ENCODE peak calls at places on chromosome 4, in five cellular contexts. A is AG04450; T is cardiac fibroblast; G is esophagus squamous epithelium; V is CD8-positive, alpha-beta T cell. F is an unnamed sample.

GRCh38 chr4:148998719-148999118 is 556.5 kb upstream of the NR3C2 start:
- DNase-seq in A (peak; percentile 2), T (peak; percentile 25), G (no peak), V (no peak), F (no peak)

GRCh38 chr4:41297832-41298231 is 41.1 kb downstream of the UCHL1 start:
- DNase-seq in A (no peak), T (peak; percentile 10), G (no peak), V (no peak), F (no peak)

GRCh38 chr4:1215347-1216075 is 33.4 kb downstream of the CTBP1 start:
- DNase-seq in A (no peak), T (no peak), G (no peak), V (no peak), F (no peak)

GRCh38 chr4:124768596-124768995 is 56.1 kb upstream of the ANKRD50 start:
- DNase-seq in A (no peak), T (peak; percentile 53), G (no peak), V (no peak), F (peak; percentile 25)

GRCh38 chr4:139595989-139596679 is 40.1 kb upstream of the SETD7 start:
- DNase-seq in A (no peak), T (peak; percentile 82), G (no peak), V (no peak), F (no peak)

GRCh38 chr4:152304220-152304619 is 231.7 kb downstream of the FBXW7 start:
- DNase-seq in A (no peak), T (no peak), G (no peak), V (no peak), F (peak; percentile 55)

GRCh38 chr4:145679991-145680455 is at the start of gene C4orf51:
- DNase-seq in A (peak; percentile 4), T (peak; percentile 63), G (no peak), V (no peak), F (peak; percentile 15)

GRCh38 chr4:154044118-154044517 is 255.2 kb upstream of the SFRP2 start:
- DNase-seq in A (no peak), T (peak; percentile 11), G (no peak), V (no peak), F (peak; percentile 56)

GRCh38 chr4:41294445-41295062 is 37.8 kb downstream of the UCHL1 start:
- DNase-seq in A (no peak), T (no peak), G (no peak), V (no peak), F (no peak)

GRCh38 chr4:172656055-172656454 is 512.6 kb upstream of the GALNT7 start:
- DNase-seq in A (no peak), T (no peak), G (no peak), V (no peak), F (no peak)

GRCh38 chr4:2186133-2186864 is 55.6 kb downstream of the HAUS3 start:
- DNase-seq in A (no peak), T (peak; percentile 44), G (no peak), V (no peak), F (no peak)

GRCh38 chr4:123477804-123478209 is 81.2 kb downstream of the SPRY1 start:
- DNase-seq in A (no peak), T (peak; percentile 95), G (no peak), V (peak; percentile 28), F (peak; percentile 63)

GRCh38 chr4:148795156-148795864 is 353.1 kb upstream of the NR3C2 start:
- DNase-seq in A (no peak), T (peak; percentile 65), G (no peak), V (no peak), F (no peak)

GRCh38 chr4:122842984-122843531 is 16.4 kb downstream of the FGF2 start:
- DNase-seq in A (no peak), T (no peak), G (no peak), V (no peak), F (no peak)

GRCh38 chr4:119046263-119046662 is 89.4 kb upstream of the MYOZ2 start:
- DNase-seq in A (no peak), T (no peak), G (no peak), V (no peak), F (no peak)

GRCh38 chr4:116150152-116150551 is 935.2 kb downstream of the TRAM1L1 start:
- DNase-seq in A (no peak), T (no peak), G (no peak), V (no peak), F (no peak)

GRCh38 chr4:145538636-145539035 is 57.0 kb downstream of the SMAD1 start:
- DNase-seq in A (no peak), T (no peak), G (no peak), V (no peak), F (no peak)

GRCh38 chr4:99383833-99384392 is 31.4 kb upstream of the ADH1C start:
- DNase-seq in A (peak; percentile 92), T (peak; percentile 96), G (no peak), V (no peak), F (peak; percentile 92)

GRCh38 chr4:86091201-86091600 is 268.7 kb downstream of the MAPK10 start:
- DNase-seq in A (no peak), T (peak; percentile 47), G (no peak), V (no peak), F (no peak)

GRCh38 chr4:119690871-119691270 is 62.3 kb upstream of the PDE5A start:
- DNase-seq in A (no peak), T (no peak), G (no peak), V (no peak), F (no peak)

GRCh38 chr4:13540446-13541175 is 3.7 kb downstream of the NKX3-2 start:
- DNase-seq in A (no peak), T (no peak), G (no peak), V (no peak), F (no peak)

GRCh38 chr4:111959202-111959601 is 186.1 kb upstream of the FAM241A start:
- DNase-seq in A (no peak), T (peak; percentile 48), G (no peak), V (no peak), F (peak; percentile 77)

GRCh38 chr4:89538886-89539285 is 231.3 kb upstream of the GPRIN3 start:
- DNase-seq in A (no peak), T (no peak), G (no peak), V (no peak), F (no peak)

GRCh38 chr4:149135062-149135461 is 680.6 kb downstream of the IQCM start:
- DNase-seq in A (no peak), T (no peak), G (no peak), V (no peak), F (no peak)

GRCh38 chr4:91092398-91092955 is 965.3 kb downstream of the CCSER1 start:
- DNase-seq in A (no peak), T (no peak), G (no peak), V (no peak), F (no peak)

GRCh38 chr4:91086008-91086407 is 958.8 kb downstream of the CCSER1 start:
- DNase-seq in A (no peak), T (no peak), G (no peak), V (no peak), F (no peak)

GRCh38 chr4:91087743-91088142 is 960.5 kb downstream of the CCSER1 start:
- DNase-seq in A (no peak), T (no peak), G (no peak), V (no peak), F (no peak)

DNA sequence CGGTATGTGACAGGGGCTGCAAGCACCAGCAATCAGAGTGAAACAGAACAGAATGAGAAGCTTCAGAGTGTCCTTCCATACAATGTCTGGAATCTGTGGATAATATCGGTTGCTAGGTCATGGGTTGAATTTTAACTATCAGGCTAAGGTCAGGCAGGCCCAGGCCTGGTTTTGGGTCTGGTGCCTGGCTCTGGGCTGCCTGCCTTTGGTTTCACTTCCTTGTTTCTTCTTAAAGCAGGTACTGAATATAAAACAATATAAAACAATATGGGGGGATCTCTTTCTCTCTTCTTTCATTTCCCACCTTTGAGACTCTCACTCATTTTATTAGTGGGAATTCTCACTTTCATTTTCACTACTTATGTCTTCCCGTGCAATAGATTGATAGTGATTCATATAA is 962.0 kb downstream of the CCSER1 start:
- DNase-seq in A (no peak), T (no peak), G (no peak), V (no peak), F (no peak)
- H3K4me3 ChIP-seq in A (no peak overlapping the region), T (no peak overlapping the region), G (no peak overlapping the region), V (no peak overlapping the region), F (no peak overlapping the region)

GRCh38 chr4:64157397-64157796 is 251.9 kb downstream of the TECRL start:
- DNase-seq in A (no peak), T (no peak), G (no peak), V (no peak), F (no peak)

GRCh38 chr4:64156253-64156652 is 253.0 kb downstream of the TECRL start:
- DNase-seq in A (no peak), T (no peak), G (no peak), V (no peak), F (no peak)

GRCh38 chr4:64158648-64159326 is 250.5 kb downstream of the TECRL start:
- DNase-seq in A (no peak), T (peak; percentile 74), G (no peak), V (no peak), F (peak; percentile 16)
- H3K4me3 ChIP-seq in A (no peak overlapping the region), T (no peak overlapping the region), G (no peak overlapping the region), V (no peak overlapping the region), F (peak overlapping the region; percentile 24)

GRCh38 chr4:78293348-78293747 is 236.2 kb downstream of the FRAS1 start:
- DNase-seq in A (no peak), T (peak; percentile 18), G (no peak), V (no peak), F (no peak)

GRCh38 chr4:78298618-78299017 is 241.5 kb downstream of the FRAS1 start:
- DNase-seq in A (no peak), T (peak; percentile 20), G (no peak), V (no peak), F (no peak)

GRCh38 chr4:78297075-78297815 is 240.1 kb downstream of the FRAS1 start:
- DNase-seq in A (no peak), T (no peak), G (no peak), V (no peak), F (no peak)

GRCh38 chr4:78293841-78294301 is 236.7 kb downstream of the FRAS1 start:
- DNase-seq in A (peak; percentile 48), T (peak; percentile 70), G (no peak), V (no peak), F (peak; percentile 80)

GRCh38 chr4:78296261-78296660 is 239.1 kb downstream of the FRAS1 start:
- DNase-seq in A (no peak), T (no peak), G (no peak), V (no peak), F (no peak)
- H3K4me3 ChIP-seq in A (no peak overlapping the region), T (no peak overlapping the region), G (no peak overlapping the region), V (no peak overlapping the region), F (no peak overlapping the region)

DNA sequence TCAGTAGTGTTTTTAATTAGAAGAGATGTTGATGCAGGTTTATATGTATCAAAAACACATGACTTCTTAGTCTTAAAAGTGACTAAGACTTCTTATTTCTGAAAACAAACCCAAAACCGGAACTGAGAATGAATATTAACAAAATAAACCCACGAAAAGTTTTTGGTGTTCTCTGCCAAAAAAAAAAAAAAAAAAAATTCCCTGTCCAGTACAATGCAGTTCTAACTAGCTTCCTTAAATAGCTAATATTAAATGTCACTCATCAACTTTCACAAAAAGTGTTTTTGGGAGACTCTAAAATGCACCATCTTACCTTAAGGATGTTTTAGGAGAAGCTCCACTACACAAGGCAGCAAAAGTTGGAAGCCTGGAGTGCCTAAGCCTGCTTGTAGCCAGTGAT is 2.0 kb downstream of the ANKRD37 start:
- DNase-seq in A (no peak), T (peak; percentile 28), G (no peak), V (no peak), F (no peak)
- H3K4me3 ChIP-seq in A (no peak overlapping the region), T (no peak overlapping the region), G (peak overlapping the region; percentile 67), V (no peak overlapping the region), F (no peak overlapping the region)

F was measured in skeletal muscle cell.